ENCODE peak calls at places on chromosomes 2 and 18, in five cellular contexts. T, O, L, H and M are unnamed samples. For H3K4me1, the result is how much of the 10 kb centered on the place peaks cover.

GRCh38 chr18:27378396-27379094 is 193.4 kb upstream of the CHST9 start:
- DNase-seq in T (peak), O (no peak), L (no peak), H (no peak), M (no peak)

GRCh38 chr18:1483386-1483785 is 578.7 kb downstream of the ADCYAP1 start:
- DNase-seq in T (no peak), O (no peak), L (no peak), H (no peak), M (no peak)

GRCh38 chr2:105653313-105653712 is 91.4 kb upstream of the NCK2 start:
- DNase-seq in T (no peak), O (no peak), L (no peak), H (no peak), M (peak)

GRCh38 chr18:58578835-58579560 is 49.9 kb downstream of the ALPK2 start:
- DNase-seq in T (no peak), O (no peak), L (no peak), H (no peak), M (no peak)

GRCh38 chr18:22703883-22704626 is 229.1 kb upstream of the RBBP8 start:
- DNase-seq in T (no peak), O (peak), L (no peak), H (no peak), M (no peak)

GRCh38 chr18:30234755-30235154 is 807.8 kb downstream of the DSC3 start:
- DNase-seq in T (no peak), O (no peak), L (no peak), H (no peak), M (no peak)

GRCh38 chr2:237264480-237265219 is 149.3 kb downstream of the COL6A3 start:
- DNase-seq in T (no peak), O (no peak), L (no peak), H (no peak), M (no peak)

GRCh38 chr2:147384659-147385058 is 460.2 kb upstream of the ACVR2A start:
- DNase-seq in T (no peak), O (no peak), L (no peak), H (no peak), M (no peak)

GRCh38 chr18:49697757-49698595 is 115.4 kb downstream of the ACAA2 start:
- DNase-seq in T (no peak), O (peak), L (no peak), H (no peak), M (peak)

GRCh38 chr2:234333168-234334130 is 163.4 kb downstream of the ARL4C start:
- DNase-seq in T (no peak), O (no peak), L (no peak), H (no peak), M (no peak)

GRCh38 chr2:171287606-171288005 is 126.9 kb upstream of the TLK1 start:
- DNase-seq in T (no peak), O (no peak), L (no peak), H (no peak), M (no peak)

GRCh38 chr2:189204322-189204941 is 24.9 kb upstream of the COL5A2 start:
- DNase-seq in T (no peak), O (no peak), L (no peak), H (no peak), M (no peak)

GRCh38 chr18:21760321-21760720 is 19.7 kb downstream of the MIB1 start:
- DNase-seq in T (no peak), O (no peak), L (no peak), H (no peak), M (no peak)

GRCh38 chr2:30649278-30649677 is 158.0 kb downstream of the CAPN13 start:
- DNase-seq in T (no peak), O (no peak), L (no peak), H (no peak), M (peak)

DNA sequence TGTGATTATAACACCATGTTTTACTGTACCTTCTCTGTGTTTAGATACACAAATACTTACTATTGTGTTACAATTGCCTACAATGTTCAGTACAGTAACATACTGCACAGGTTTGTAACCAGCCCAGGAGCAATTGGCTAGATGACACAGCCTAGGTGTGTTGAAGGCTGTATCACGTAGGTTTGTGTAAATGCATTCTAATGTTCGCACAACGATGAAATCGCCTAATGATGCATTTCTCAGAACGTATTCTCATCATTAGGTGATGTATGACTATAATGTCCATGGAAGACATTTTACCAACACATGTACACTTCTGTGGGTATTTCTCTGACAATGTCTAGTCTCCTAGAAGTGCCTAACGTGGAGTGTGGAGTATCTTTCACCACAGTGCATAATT is 165.9 kb upstream of the KLF7 start:
- DNase-seq in T (no peak), O (no peak), L (no peak), H (no peak), M (no peak)
- H3K4me1 ChIP-seq in T (under half), O (under half), L (under half), H (under half), M (under half)

GRCh38 chr2:88838165-88838635 is 146.7 kb downstream of the RPIA start:
- DNase-seq in T (no peak), O (no peak), L (peak), H (peak), M (no peak)

GRCh38 chr2:88843651-88844050 is 152.2 kb downstream of the RPIA start:
- DNase-seq in T (no peak), O (no peak), L (no peak), H (no peak), M (no peak)

GRCh38 chr2:88842656-88843055 is 151.2 kb downstream of the RPIA start:
- DNase-seq in T (no peak), O (no peak), L (no peak), H (no peak), M (no peak)

GRCh38 chr2:88843061-88843460 is 151.6 kb downstream of the RPIA start:
- DNase-seq in T (no peak), O (no peak), L (no peak), H (no peak), M (no peak)

GRCh38 chr2:88841224-88841929 is 149.9 kb downstream of the RPIA start:
- DNase-seq in T (no peak), O (no peak), L (no peak), H (no peak), M (no peak)
- TF ChIP-seq POLR2A in T (no peak), O (no peak), L (no peak), H (no peak), M (no peak)

DNA sequence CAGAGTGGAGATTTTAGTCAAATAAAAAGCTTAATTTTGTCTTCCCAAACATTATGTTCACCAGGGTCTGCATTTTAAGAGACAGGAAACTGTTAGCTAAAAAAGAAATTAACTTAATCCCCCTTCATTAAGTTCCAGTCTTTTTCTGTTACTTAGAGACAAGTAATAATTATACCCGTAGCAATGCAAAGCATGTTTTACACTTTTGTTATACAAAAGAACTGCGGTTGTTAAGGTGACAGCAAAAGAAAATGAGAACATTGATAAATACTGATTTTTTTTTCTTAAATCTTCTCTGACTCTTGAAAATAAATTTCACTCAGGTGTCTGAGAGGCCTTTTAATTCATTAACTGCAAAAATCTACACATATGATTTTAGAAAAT is 101.4 kb downstream of the MEIS1 start:
- DNase-seq in T (no peak), O (no peak), L (no peak), H (no peak), M (no peak)
- H3K27ac ChIP-seq in T (no peak), O (no peak), L (no peak), H (peak), M (no peak)

GRCh38 chr2:10331702-10332401 is 29.1 kb downstream of the HPCAL1 start:
- DNase-seq in T (no peak), O (no peak), L (peak), H (peak), M (no peak)
- H3K4me1 ChIP-seq in T (under half), O (under half), L (half or more), H (under half), M (under half)